ENCODE peak calls at places on chromosome 14, in six cellular contexts. W, U, C, X, P and K are unnamed samples. For H3K36me3, the result is how much of the 10 kb centered on the place peaks cover.

GRCh38 chr14:64935508-64935907 is 7.0 kb downstream of the GPX2 start:
- DNase-seq in P (no peak), C (no peak), X (no peak), W (no peak), U (no peak), K (peak)

GRCh38 chr14:66359500-66359899 is 126.7 kb upstream of the CCDC196 start:
- DNase-seq in W (no peak), P (no peak), U (no peak), X (peak), C (peak), K (no peak)

GRCh38 chr14:74977901-74978385 is 22.5 kb upstream of the PGF start:
- DNase-seq in X (no peak), W (no peak), C (no peak), U (no peak), P (no peak), K (no peak)

GRCh38 chr14:68692916-68693771 is 99.7 kb downstream of the ZFP36L1 start:
- DNase-seq in X (no peak), U (peak), P (no peak), W (no peak), C (no peak), K (no peak)

GRCh38 chr14:77339407-77339806 is 18.6 kb downstream of the GSTZ1 start:
- DNase-seq in U (no peak), X (no peak), C (no peak), W (no peak), P (no peak), K (no peak)

GRCh38 chr14:98888281-98888680 is 383.7 kb downstream of the BCL11B start:
- DNase-seq in P (no peak), U (no peak), C (no peak), W (no peak), X (no peak), K (no peak)

GRCh38 chr14:38129705-38130104 is 78.0 kb upstream of the SSTR1 start:
- DNase-seq in X (no peak), W (no peak), P (no peak), C (no peak), U (no peak), K (no peak)

GRCh38 chr14:58625438-58625837 is 12.3 kb upstream of the DACT1 start:
- DNase-seq in P (no peak), W (no peak), X (no peak), U (no peak), C (no peak), K (no peak)

DNA sequence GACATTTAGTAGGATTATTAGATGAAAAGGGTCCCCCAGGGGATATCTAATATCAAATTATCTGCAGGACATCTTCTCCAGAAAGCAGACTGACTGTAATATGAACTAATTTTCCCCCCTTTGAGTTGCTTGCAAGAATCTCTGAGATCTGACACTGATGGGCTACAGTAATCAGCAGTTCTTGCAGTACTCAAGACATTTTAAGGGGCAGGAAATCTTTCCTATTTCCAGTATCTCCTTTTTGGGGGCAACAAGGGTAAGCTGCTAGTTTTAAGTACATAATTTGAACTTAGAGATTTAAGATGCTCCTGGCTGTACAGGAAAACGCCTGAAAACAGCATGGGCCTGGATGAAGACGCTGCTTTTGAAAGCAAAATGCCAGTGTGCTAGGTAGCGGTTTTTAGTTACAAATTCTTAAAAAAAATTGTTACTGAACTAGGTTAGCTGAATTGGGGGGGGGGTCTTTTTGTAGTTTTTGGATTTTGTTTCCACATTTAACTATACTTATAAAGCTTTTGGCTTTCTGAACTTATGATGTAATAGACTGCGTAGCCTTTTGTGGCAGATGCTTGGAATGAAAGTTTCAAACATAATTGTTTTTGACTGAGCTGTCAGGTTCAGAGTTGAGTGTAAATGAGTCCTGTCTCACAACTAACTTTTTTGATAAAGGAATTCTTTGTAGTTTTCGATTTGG is 2.3 kb downstream of the FRMD6 start:
- DNase-seq in W (no peak), C (no peak), X (no peak), U (no peak), P (no peak), K (no peak)
- H3K4me3 ChIP-seq in W (peak), C (peak), X (no peak), U (peak), P (no peak), K (no peak)

DNA sequence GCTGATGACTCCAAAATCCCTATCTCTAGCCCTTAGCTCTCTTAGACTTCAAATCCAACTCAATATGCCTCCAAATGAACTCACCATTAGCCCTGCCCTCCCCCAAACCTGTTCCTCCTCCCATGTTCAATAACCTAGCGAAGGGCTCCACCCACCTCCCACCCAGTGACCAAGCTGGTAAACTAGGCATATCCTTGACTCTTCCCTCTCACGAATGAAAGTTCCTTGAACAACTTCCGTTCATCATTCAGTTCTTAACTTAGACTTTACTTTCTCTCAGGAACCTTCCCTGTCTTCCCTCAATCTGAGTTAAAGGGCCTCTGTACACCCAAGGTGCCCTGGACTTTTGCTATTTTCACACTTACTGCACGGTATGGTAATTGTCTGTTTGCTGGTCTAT is 1.9 kb upstream of the KLHDC1 start:
- DNase-seq in U (no peak), P (no peak), C (no peak), W (no peak), X (no peak), K (no peak)
- TF ChIP-seq CTCF in U (no peak), P (no peak), C (no peak), W (no peak), X (no peak), K (no peak)

DNA sequence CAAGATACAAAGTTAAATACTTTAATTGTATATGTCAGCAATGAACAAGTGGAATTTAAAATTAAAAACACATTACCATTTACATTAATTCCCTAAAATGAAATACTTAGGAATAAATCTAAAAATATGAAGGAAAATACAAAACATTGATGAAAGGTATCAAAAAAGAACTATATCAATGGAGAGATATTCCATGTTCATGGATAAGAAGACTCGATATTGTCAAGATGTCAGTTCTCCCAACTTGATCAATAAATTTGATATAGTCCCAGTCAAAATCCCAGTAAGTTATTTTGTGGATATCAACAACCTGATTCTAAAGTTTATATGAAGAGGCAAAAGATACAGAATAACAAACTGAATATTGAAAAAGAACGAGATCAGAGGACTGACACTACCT is 33.5 kb downstream of the GPR68 start:
- DNase-seq in P (no peak), U (no peak), X (no peak), C (no peak), W (no peak), K (no peak)
- H3K36me3 ChIP-seq in P (under half), U (half or more), X (under half), C (under half), W (under half), K (under half)

DNA sequence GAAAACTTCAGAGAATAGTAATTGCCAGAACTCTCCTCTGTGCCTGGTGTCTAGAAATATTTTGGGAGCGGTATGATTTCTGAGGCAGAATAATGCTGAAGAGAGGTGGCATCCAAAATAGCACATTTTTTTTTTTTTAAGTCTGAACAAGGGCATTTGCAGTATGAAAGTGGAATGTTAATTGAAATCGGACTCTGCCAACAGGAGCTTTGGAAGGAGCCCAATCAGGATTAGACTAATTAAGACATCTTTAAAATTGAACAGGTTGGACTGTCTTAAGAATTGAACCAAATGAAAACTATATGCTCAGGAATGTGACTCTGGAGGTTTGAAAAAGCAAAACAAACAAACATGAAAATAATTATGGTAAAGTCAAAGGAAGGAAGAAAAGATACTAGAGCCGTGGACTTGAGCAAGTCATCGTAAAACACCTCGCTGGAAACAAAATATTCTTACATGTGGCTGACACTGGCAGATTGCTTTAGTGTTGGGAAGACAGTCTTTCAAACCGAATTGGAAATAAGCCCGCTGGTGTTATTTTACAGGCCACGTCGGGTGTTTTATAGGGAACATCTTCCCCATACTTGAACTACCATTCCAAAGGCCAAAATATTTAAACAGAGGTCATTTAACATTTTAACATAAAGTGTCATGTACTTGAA is 436.3 kb downstream of the VRK1 start:
- DNase-seq in P (no peak), C (no peak), W (no peak), X (no peak), U (no peak), K (no peak)
- H3K4me3 ChIP-seq in P (no peak), C (no peak), W (no peak), X (no peak), U (no peak), K (no peak)

GRCh38 chr14:26905219-26905618 is 307.4 kb upstream of the NOVA1 start:
- DNase-seq in U (no peak), C (no peak), W (no peak), P (no peak), X (no peak), K (no peak)
- TF ChIP-seq CTCF in U (no peak), C (no peak), W (no peak), P (peak), X (no peak), K (no peak)

GRCh38 chr14:103337794-103338193 is 3.8 kb downstream of the EIF5 start:
- DNase-seq in X (no peak), W (no peak), U (no peak), P (no peak), C (no peak), K (no peak)

GRCh38 chr14:103336191-103336590 is 2.2 kb downstream of the EIF5 start:
- DNase-seq in U (no peak), P (no peak), W (no peak), C (no peak), X (no peak), K (no peak)

GRCh38 chr14:103340480-103341212 is 6.6 kb downstream of the EIF5 start:
- DNase-seq in C (no peak), W (no peak), X (no peak), P (no peak), U (no peak), K (no peak)

GRCh38 chr14:103341250-103342129 is 7.5 kb downstream of the EIF5 start:
- DNase-seq in X (no peak), P (no peak), U (no peak), W (no peak), C (no peak), K (no peak)

GRCh38 chr14:103339561-103339960 is 5.5 kb downstream of the EIF5 start:
- DNase-seq in W (no peak), C (no peak), P (no peak), U (no peak), X (no peak), K (no peak)
- H3K36me3 ChIP-seq in W (under half), C (half or more), P (under half), U (half or more), X (under half), K (under half)

GRCh38 chr14:91414475-91415342 is 2.9 kb downstream of the CCDC88C start:
- DNase-seq in U (no peak), X (no peak), P (no peak), W (no peak), C (no peak), K (no peak)
- H3K4me3 ChIP-seq in U (no peak), X (no peak), P (no peak), W (no peak), C (peak), K (no peak)

GRCh38 chr14:101947577-101947903 is 16.8 kb upstream of the DYNC1H1 start:
- DNase-seq in X (no peak), U (peak), W (peak), C (no peak), P (no peak), K (peak)

GRCh38 chr14:101950516-101951215 is 13.7 kb upstream of the DYNC1H1 start:
- DNase-seq in W (no peak), P (no peak), U (no peak), C (no peak), X (no peak), K (no peak)

GRCh38 chr14:101948666-101949205 is 15.6 kb upstream of the DYNC1H1 start:
- DNase-seq in U (no peak), P (no peak), C (no peak), W (peak), X (no peak), K (no peak)

GRCh38 chr14:101947904-101948665 is 16.3 kb upstream of the DYNC1H1 start:
- DNase-seq in X (peak), C (peak), W (peak), P (peak), U (peak), K (peak)

DNA sequence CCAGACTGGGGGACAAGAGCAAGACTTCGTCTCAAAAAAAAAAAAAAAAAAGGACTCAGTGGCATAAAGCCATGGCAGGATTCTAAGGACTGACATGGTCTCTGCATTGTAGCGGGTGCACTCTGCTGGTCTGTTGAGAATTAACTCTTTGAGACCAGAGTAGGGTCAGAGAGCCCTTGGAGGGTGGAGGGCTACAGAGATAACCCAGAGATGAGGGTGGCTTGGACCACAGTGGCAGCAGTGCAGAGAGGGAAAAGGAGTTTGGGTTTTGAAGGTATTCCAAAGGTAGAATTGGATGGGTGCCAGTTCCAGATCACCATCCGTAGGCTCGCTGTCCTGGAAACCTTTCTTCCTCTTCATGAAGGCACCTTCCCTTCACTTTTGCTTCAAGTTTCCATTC is 14.3 kb upstream of the DYNC1H1 start:
- DNase-seq in U (no peak), C (peak), W (no peak), X (no peak), P (no peak), K (no peak)
- TF ChIP-seq CTCF in U (no peak), C (peak), W (no peak), X (no peak), P (no peak), K (no peak)

DNA sequence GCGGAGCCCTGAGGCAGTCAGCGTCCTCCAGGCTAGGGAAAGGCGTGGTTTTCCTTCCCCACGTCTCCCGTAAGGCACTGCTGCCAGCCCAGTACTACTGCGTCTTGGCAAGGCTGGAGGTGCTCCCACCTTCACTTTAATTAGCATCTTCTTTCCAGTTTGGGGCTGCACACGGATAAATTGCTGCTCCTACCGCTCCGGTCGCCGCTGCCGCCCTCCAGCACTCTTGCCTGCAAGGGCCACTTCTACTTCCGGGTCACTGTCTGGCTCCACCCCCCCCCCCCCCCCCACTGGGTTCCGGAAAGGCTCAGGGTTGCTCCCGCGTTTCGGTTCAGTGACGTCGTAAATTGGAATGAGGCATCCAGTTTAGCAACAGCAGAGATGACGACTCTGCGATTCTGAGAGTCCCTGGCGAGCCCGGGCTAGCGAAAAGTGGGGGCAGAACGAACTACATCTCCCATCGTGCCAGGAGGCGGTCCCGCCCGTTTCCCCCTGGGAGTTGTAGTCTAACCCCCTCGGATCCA is at the start of gene NEDD8:
- DNase-seq in X (peak), U (peak), C (peak), W (peak), P (peak), K (peak)
- H3K36me3 ChIP-seq in X (under half), U (under half), C (under half), W (under half), P (under half), K (under half)

DNA sequence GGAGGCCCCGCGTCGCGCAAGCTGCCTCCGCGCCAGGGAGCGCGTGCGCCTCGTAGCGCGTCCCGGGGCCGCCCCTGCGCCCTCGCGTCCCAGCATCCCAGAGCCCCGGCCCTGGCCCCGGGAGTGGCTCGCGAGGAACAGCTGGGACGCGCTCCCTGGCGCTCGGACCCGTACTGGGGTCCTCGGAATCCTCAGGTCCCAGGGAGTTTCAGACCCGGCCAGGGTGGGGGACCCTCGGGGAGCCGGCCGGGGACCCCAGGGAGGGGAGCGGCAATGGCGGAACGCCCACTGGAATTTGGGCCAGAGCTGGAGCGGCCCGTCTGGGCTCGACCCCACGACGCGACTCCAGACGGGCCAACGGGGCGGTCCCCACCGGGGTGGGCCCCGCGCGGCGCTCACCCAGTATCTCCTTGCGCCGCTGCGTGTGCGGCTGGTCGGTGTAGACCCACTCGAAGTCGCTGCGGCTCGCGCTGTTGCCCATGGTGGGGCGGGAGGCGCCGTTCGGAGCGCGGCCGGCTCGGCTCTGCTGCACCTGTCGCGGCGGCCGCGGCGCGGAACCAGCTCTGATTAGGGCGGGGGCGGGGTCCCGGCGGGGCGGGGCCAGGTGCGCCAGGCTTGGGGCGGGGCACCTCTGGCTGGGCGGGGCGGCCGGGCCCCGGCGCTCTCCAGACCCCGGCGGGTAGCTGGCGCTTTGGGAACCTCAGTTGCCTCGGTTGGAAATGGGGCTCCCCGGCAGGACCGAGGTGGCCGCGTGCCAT is at the start of gene DEGS2:
- DNase-seq in P (no peak), X (peak), C (peak), W (no peak), U (no peak), K (peak)
- H3K4me3 ChIP-seq in P (peak), X (peak), C (peak), W (peak), U (peak), K (peak)